ENCODE peak calls at places on chromosomes 13 and 19, in nine cellular contexts. I is activated T-cell treated with anti-CD3 and anti-CD28 coated beads, Interleukin-2, amount 50 U/mL, for 72 hours; P is stimulated activated CD4-positive, alpha-beta T cell treated with anti-CD3 and anti-CD28 coated beads, Interleukin-1b, Interleukin-23, amount 100 ng/mL, for 24 hours; E is mucosa of gallbladder; C is H9; T is activated naive CD8-positive, alpha-beta T cell treated with anti-CD3 and anti-CD28 coated beads for 36 hours; O is kidney tubule cell; D is right lobe of liver; L is midbrain. Y is an unnamed sample.
A peak's percentile ranks its signal among the peaks of the same experiment; 100 is the strongest.

GRCh38 chr19:55619264-55619663 is 5.1 kb downstream of the ZNF784 start:
- DNase-seq in I (no peak), P (no peak), E (no peak), C (no peak), T (no peak), O (no peak), D (no peak), L (no peak), Y (no peak)

GRCh38 chr13:103876571-103876970 is 810.4 kb upstream of the SLC10A2 start:
- DNase-seq in I (no peak), P (no peak), E (no peak), C (no peak), T (no peak), O (no peak), D (no peak), L (no peak), Y (no peak)

GRCh38 chr13:28140433-28141125 is 2.2 kb downstream of the PAN3 start:
- DNase-seq in I (no peak), P (no peak), E (no peak), C (no peak), T (no peak), O (peak; percentile 84), D (no peak), L (no peak), Y (no peak)

GRCh38 chr19:38650911-38651584 is 3.6 kb downstream of the ACTN4 start:
- DNase-seq in I (no peak), P (no peak), E (no peak), C (no peak), T (no peak), O (peak; percentile 85), D (no peak), L (no peak), Y (no peak)

GRCh38 chr19:41276231-41276630 is 12.1 kb downstream of the HNRNPUL1 start:
- DNase-seq in I (no peak), P (no peak), E (no peak), C (no peak), T (no peak), O (no peak), D (no peak), L (no peak), Y (no peak)

GRCh38 chr19:403221-404036 is 5.5 kb downstream of the C2CD4C start:
- DNase-seq in I (no peak), P (no peak), E (no peak), C (peak; percentile 28), T (no peak), O (no peak), D (peak; percentile 40), L (no peak), Y (peak; percentile 79)

GRCh38 chr19:35140898-35141626 is 2.0 kb upstream of the FXYD7 start:
- DNase-seq in I (peak; percentile 97), P (peak; percentile 97), E (peak; percentile 92), C (peak; percentile 98), T (peak; percentile 96), O (peak; percentile 89), D (peak; percentile 95), L (peak; percentile 88), Y (peak; percentile 57)

GRCh38 chr19:17513801-17514200 is 2.4 kb downstream of the PGLS start:
- DNase-seq in I (no peak), P (no peak), E (no peak), C (no peak), T (no peak), O (no peak), D (no peak), L (no peak), Y (no peak)

GRCh38 chr19:17234911-17235617 is 9.0 kb downstream of the OCEL1 start:
- DNase-seq in I (peak; percentile 80), P (peak; percentile 45), E (peak; percentile 44), C (peak; percentile 81), T (peak; percentile 71), O (peak; percentile 41), D (no peak), L (peak; percentile 5), Y (peak; percentile 49)

GRCh38 chr13:100158569-100158968 is 69.7 kb downstream of the PCCA start:
- DNase-seq in I (no peak), P (no peak), E (no peak), C (no peak), T (no peak), O (no peak), D (no peak), L (no peak), Y (no peak)

GRCh38 chr19:52138614-52139290 is 986 bp downstream of the ZNF616 start:
- DNase-seq in I (peak; percentile 8), P (peak; percentile 16), E (no peak), C (peak; percentile 69), T (peak; percentile 50), O (peak; percentile 25), D (peak; percentile 47), L (peak; percentile 16), Y (peak; percentile 32)

GRCh38 chr19:13839938-13840750 is 36.8 kb upstream of the NANOS3 start:
- DNase-seq in I (peak; percentile 71), P (no peak), E (no peak), C (peak; percentile 28), T (peak; percentile 52), O (peak; percentile 86), D (peak; percentile 56), L (no peak), Y (peak; percentile 31)

GRCh38 chr13:71751074-71751473 is 115.9 kb downstream of the DACH1 start:
- DNase-seq in I (no peak), P (no peak), E (no peak), C (no peak), T (no peak), O (no peak), D (no peak), L (no peak), Y (no peak)

GRCh38 chr19:38319421-38320258 is at the start of gene KCNK6:
- DNase-seq in I (peak; percentile 70), P (peak; percentile 40), E (peak; percentile 51), C (peak; percentile 78), T (peak; percentile 57), O (peak; percentile 66), D (peak; percentile 67), L (peak; percentile 6), Y (peak; percentile 16)

GRCh38 chr13:64912141-64912540 is 2318.0 kb downstream of the PCDH9 start:
- DNase-seq in I (no peak), P (no peak), E (no peak), C (no peak), T (no peak), O (peak; percentile 58), D (no peak), L (no peak), Y (no peak)

GRCh38 chr19:11164879-11165406 is 9.4 kb upstream of the SPC24 start:
- DNase-seq in I (no peak), P (no peak), E (peak; percentile 76), C (no peak), T (no peak), O (no peak), D (peak; percentile 71), L (peak; percentile 86), Y (peak; percentile 30)

Y was measured in thyroid gland.